ENCODE peak calls at places on chromosomes 4 and X, in seven cellular contexts. One of them, this sample, is unnamed.
A peak's percentile ranks its signal among the peaks of the same experiment; 100 is the strongest.

GRCh38 chr4:142563682-142564291 is 282.3 kb downstream of the INPP4B start:
- DNase-seq in globus pallidus: no peak
- DNase-seq in mucosa of descending colon: no peak
- DNase-seq in endodermal cell: peak; percentile 47
- DNase-seq in amniotic stem cell: no peak
- DNase-seq in stromal cell of bone marrow: no peak
- DNase-seq in MM.1S: no peak
- DNase-seq in this sample: no peak

GRCh38 chr4:140688711-140689598 is 67.2 kb downstream of the TBC1D9 start:
- DNase-seq in amniotic stem cell: no peak
- DNase-seq in stromal cell of bone marrow: no peak
- DNase-seq in mucosa of descending colon: no peak
- DNase-seq in endodermal cell: no peak
- DNase-seq in MM.1S: no peak
- DNase-seq in globus pallidus: no peak
- DNase-seq in this sample: no peak

GRCh38 chr4:1981251-1982055 is 27.3 kb downstream of the NELFA start:
- DNase-seq in MM.1S: no peak
- DNase-seq in globus pallidus: no peak
- DNase-seq in stromal cell of bone marrow: no peak
- DNase-seq in amniotic stem cell: no peak
- DNase-seq in mucosa of descending colon: no peak
- DNase-seq in endodermal cell: peak; percentile 87
- DNase-seq in this sample: peak; percentile 85

GRCh38 chr4:26860922-26861433 is 337 bp downstream of the STIM2 start:
- DNase-seq in stromal cell of bone marrow: no peak
- DNase-seq in mucosa of descending colon: peak; percentile 79
- DNase-seq in globus pallidus: no peak
- DNase-seq in MM.1S: no peak
- DNase-seq in amniotic stem cell: peak; percentile 47
- DNase-seq in endodermal cell: peak; percentile 81
- DNase-seq in this sample: peak; percentile 41

GRCh38 chrX:41670108-41670507 is 18.7 kb upstream of the GPR34 start:
- DNase-seq in stromal cell of bone marrow: no peak
- DNase-seq in amniotic stem cell: no peak
- DNase-seq in globus pallidus: no peak
- DNase-seq in endodermal cell: no peak
- DNase-seq in mucosa of descending colon: no peak
- DNase-seq in MM.1S: no peak
- DNase-seq in this sample: no peak

GRCh38 chr4:2823671-2824328 is 19.8 kb upstream of the ADD1 start:
- DNase-seq in globus pallidus: no peak
- DNase-seq in stromal cell of bone marrow: no peak
- DNase-seq in mucosa of descending colon: no peak
- DNase-seq in MM.1S: no peak
- DNase-seq in endodermal cell: no peak
- DNase-seq in amniotic stem cell: no peak
- DNase-seq in this sample: no peak

GRCh38 chr4:1842993-1843448 is 12.9 kb downstream of the LETM1 start:
- DNase-seq in stromal cell of bone marrow: peak; percentile 73
- DNase-seq in endodermal cell: no peak
- DNase-seq in MM.1S: no peak
- DNase-seq in globus pallidus: no peak
- DNase-seq in mucosa of descending colon: no peak
- DNase-seq in amniotic stem cell: peak; percentile 43
- DNase-seq in this sample: no peak

GRCh38 chrX:426881-427280 is 40.2 kb upstream of the PPP2R3B start:
- DNase-seq in globus pallidus: no peak
- DNase-seq in amniotic stem cell: no peak
- DNase-seq in mucosa of descending colon: no peak
- DNase-seq in endodermal cell: no peak
- DNase-seq in MM.1S: no peak
- DNase-seq in stromal cell of bone marrow: no peak
- DNase-seq in this sample: no peak

GRCh38 chrX:17831255-17831654 is 29.8 kb downstream of the RAI2 start:
- DNase-seq in endodermal cell: no peak
- DNase-seq in amniotic stem cell: no peak
- DNase-seq in mucosa of descending colon: no peak
- DNase-seq in MM.1S: no peak
- DNase-seq in stromal cell of bone marrow: no peak
- DNase-seq in globus pallidus: no peak
- DNase-seq in this sample: no peak

GRCh38 chr4:102625232-102625930 is 124.2 kb downstream of the NFKB1 start:
- DNase-seq in globus pallidus: peak; percentile 47
- DNase-seq in MM.1S: peak; percentile 80
- DNase-seq in endodermal cell: peak; percentile 67
- DNase-seq in amniotic stem cell: no peak
- DNase-seq in stromal cell of bone marrow: peak; percentile 27
- DNase-seq in mucosa of descending colon: no peak
- DNase-seq in this sample: no peak

GRCh38 chrX:79366888-79367749 is at the start of gene ITM2A:
- DNase-seq in mucosa of descending colon: peak; percentile 65
- DNase-seq in MM.1S: peak; percentile 51
- DNase-seq in amniotic stem cell: no peak
- DNase-seq in stromal cell of bone marrow: no peak
- DNase-seq in globus pallidus: peak; percentile 33
- DNase-seq in endodermal cell: peak; percentile 83
- DNase-seq in this sample: peak; percentile 15

GRCh38 chr4:7187691-7188090 is 4.6 kb upstream of the SORCS2 start:
- DNase-seq in MM.1S: no peak
- DNase-seq in amniotic stem cell: no peak
- DNase-seq in endodermal cell: peak; percentile 40
- DNase-seq in mucosa of descending colon: peak; percentile 2
- DNase-seq in globus pallidus: no peak
- DNase-seq in stromal cell of bone marrow: no peak
- DNase-seq in this sample: no peak

This sample was measured in iPS-NIHi11.